ENCODE peak calls at places on chromosomes 16 and 17, in eight cellular contexts. One of them, this sample, is unnamed.

GRCh38 chr17:36979585-36979941 is 30.8 kb downstream of the AATF start:
- DNase-seq in K562: no peak
- DNase-seq in adrenal gland: no peak
- DNase-seq in cardiac muscle cell: no peak
- DNase-seq in progenitor cell of endocrine pancreas: no peak
- DNase-seq in fibroblast of the aortic adventitia: no peak
- DNase-seq in foreskin fibroblast: no peak
- DNase-seq in retinal pigment epithelial cell: peak; percentile 27
- DNase-seq in this sample: no peak

GRCh38 chr17:39213852-39214251 is 11.9 kb downstream of the STAC2 start:
- DNase-seq in foreskin fibroblast: no peak
- DNase-seq in K562: no peak
- DNase-seq in retinal pigment epithelial cell: peak; percentile 54
- DNase-seq in progenitor cell of endocrine pancreas: no peak
- DNase-seq in fibroblast of the aortic adventitia: no peak
- DNase-seq in adrenal gland: peak; percentile 90
- DNase-seq in cardiac muscle cell: no peak
- DNase-seq in this sample: no peak

GRCh38 chr16:57788252-57788841 is 13.9 kb downstream of the KIFC3 start:
- DNase-seq in progenitor cell of endocrine pancreas: no peak
- DNase-seq in retinal pigment epithelial cell: no peak
- DNase-seq in K562: no peak
- DNase-seq in adrenal gland: no peak
- DNase-seq in fibroblast of the aortic adventitia: no peak
- DNase-seq in cardiac muscle cell: no peak
- DNase-seq in foreskin fibroblast: no peak
- DNase-seq in this sample: no peak

GRCh38 chr17:41910701-41911391 is 7.9 kb downstream of the ACLY start:
- DNase-seq in adrenal gland: peak; percentile 72
- DNase-seq in K562: no peak
- DNase-seq in retinal pigment epithelial cell: peak; percentile 51
- DNase-seq in foreskin fibroblast: peak; percentile 78
- DNase-seq in progenitor cell of endocrine pancreas: no peak
- DNase-seq in cardiac muscle cell: no peak
- DNase-seq in fibroblast of the aortic adventitia: peak; percentile 97
- DNase-seq in this sample: no peak

GRCh38 chr16:73797115-73797514 is 499.5 kb upstream of the PSMD7 start:
- DNase-seq in foreskin fibroblast: no peak
- DNase-seq in adrenal gland: no peak
- DNase-seq in fibroblast of the aortic adventitia: no peak
- DNase-seq in retinal pigment epithelial cell: no peak
- DNase-seq in cardiac muscle cell: peak; percentile 30
- DNase-seq in progenitor cell of endocrine pancreas: no peak
- DNase-seq in K562: no peak
- DNase-seq in this sample: no peak

GRCh38 chr16:49701867-49702494 is 153.9 kb downstream of the ZNF423 start:
- DNase-seq in fibroblast of the aortic adventitia: peak; percentile 64
- DNase-seq in progenitor cell of endocrine pancreas: no peak
- DNase-seq in adrenal gland: no peak
- DNase-seq in K562: no peak
- DNase-seq in foreskin fibroblast: peak; percentile 32
- DNase-seq in retinal pigment epithelial cell: no peak
- DNase-seq in cardiac muscle cell: peak; percentile 94
- DNase-seq in this sample: no peak

GRCh38 chr17:382644-383533 is 30.3 kb upstream of the RPH3AL start:
- DNase-seq in foreskin fibroblast: no peak
- DNase-seq in retinal pigment epithelial cell: peak; percentile 6
- DNase-seq in progenitor cell of endocrine pancreas: no peak
- DNase-seq in adrenal gland: peak; percentile 69
- DNase-seq in K562: no peak
- DNase-seq in fibroblast of the aortic adventitia: peak; percentile 32
- DNase-seq in cardiac muscle cell: peak; percentile 40
- DNase-seq in this sample: no peak

GRCh38 chr16:23185661-23186060 is 3.1 kb downstream of the SCNN1G start:
- DNase-seq in fibroblast of the aortic adventitia: no peak
- DNase-seq in foreskin fibroblast: no peak
- DNase-seq in adrenal gland: no peak
- DNase-seq in K562: no peak
- DNase-seq in progenitor cell of endocrine pancreas: no peak
- DNase-seq in cardiac muscle cell: no peak
- DNase-seq in retinal pigment epithelial cell: no peak
- DNase-seq in this sample: no peak

GRCh38 chr17:27751622-27752490 is 48.5 kb downstream of the NOS2 start:
- DNase-seq in K562: no peak
- DNase-seq in adrenal gland: no peak
- DNase-seq in progenitor cell of endocrine pancreas: no peak
- DNase-seq in foreskin fibroblast: no peak
- DNase-seq in cardiac muscle cell: no peak
- DNase-seq in retinal pigment epithelial cell: no peak
- DNase-seq in fibroblast of the aortic adventitia: no peak
- DNase-seq in this sample: no peak

GRCh38 chr16:53744449-53744848 is 40.5 kb downstream of the FTO start:
- DNase-seq in progenitor cell of endocrine pancreas: no peak
- DNase-seq in retinal pigment epithelial cell: no peak
- DNase-seq in fibroblast of the aortic adventitia: no peak
- DNase-seq in adrenal gland: no peak
- DNase-seq in foreskin fibroblast: no peak
- DNase-seq in cardiac muscle cell: no peak
- DNase-seq in K562: no peak
- DNase-seq in this sample: no peak

GRCh38 chr16:27473101-27473900 is 71.3 kb downstream of the IL21R start:
- DNase-seq in foreskin fibroblast: no peak
- DNase-seq in progenitor cell of endocrine pancreas: no peak
- DNase-seq in retinal pigment epithelial cell: no peak
- DNase-seq in adrenal gland: no peak
- DNase-seq in K562: no peak
- DNase-seq in cardiac muscle cell: no peak
- DNase-seq in fibroblast of the aortic adventitia: no peak
- DNase-seq in this sample: no peak

GRCh38 chr16:31093132-31093703 is 1.4 kb downstream of the VKORC1 start:
- DNase-seq in adrenal gland: no peak
- DNase-seq in cardiac muscle cell: peak; percentile 10
- DNase-seq in progenitor cell of endocrine pancreas: no peak
- DNase-seq in retinal pigment epithelial cell: no peak
- DNase-seq in K562: peak; percentile 80
- DNase-seq in foreskin fibroblast: no peak
- DNase-seq in fibroblast of the aortic adventitia: no peak
- DNase-seq in this sample: no peak

GRCh38 chr17:39929657-39930407 is 2.3 kb downstream of the LRRC3C start:
- DNase-seq in adrenal gland: no peak
- DNase-seq in retinal pigment epithelial cell: peak; percentile 37
- DNase-seq in cardiac muscle cell: no peak
- DNase-seq in foreskin fibroblast: peak; percentile 64
- DNase-seq in fibroblast of the aortic adventitia: peak; percentile 89
- DNase-seq in progenitor cell of endocrine pancreas: no peak
- DNase-seq in K562: no peak
- DNase-seq in this sample: no peak

GRCh38 chr17:16217002-16217635 is at the start of gene PIGL:
- DNase-seq in retinal pigment epithelial cell: peak; percentile 78
- DNase-seq in adrenal gland: peak; percentile 92
- DNase-seq in progenitor cell of endocrine pancreas: peak; percentile 69
- DNase-seq in foreskin fibroblast: peak; percentile 91
- DNase-seq in cardiac muscle cell: peak; percentile 91
- DNase-seq in fibroblast of the aortic adventitia: peak; percentile 98
- DNase-seq in K562: peak; percentile 64
- DNase-seq in this sample: peak; percentile 82

GRCh38 chr16:46689492-46690280 is at the start of gene ORC6:
- DNase-seq in progenitor cell of endocrine pancreas: peak; percentile 93
- DNase-seq in fibroblast of the aortic adventitia: peak; percentile 96
- DNase-seq in K562: peak; percentile 91
- DNase-seq in foreskin fibroblast: peak; percentile 92
- DNase-seq in retinal pigment epithelial cell: peak; percentile 84
- DNase-seq in cardiac muscle cell: peak; percentile 98
- DNase-seq in adrenal gland: peak; percentile 100
- DNase-seq in this sample: peak; percentile 95

GRCh38 chr16:46687486-46687885 is 1.5 kb downstream of the VPS35 start:
- DNase-seq in cardiac muscle cell: no peak
- DNase-seq in K562: no peak
- DNase-seq in adrenal gland: no peak
- DNase-seq in retinal pigment epithelial cell: no peak
- DNase-seq in progenitor cell of endocrine pancreas: no peak
- DNase-seq in foreskin fibroblast: no peak
- DNase-seq in fibroblast of the aortic adventitia: no peak
- DNase-seq in this sample: no peak

GRCh38 chr16:46688657-46689491 is at the start of gene VPS35:
- DNase-seq in cardiac muscle cell: peak; percentile 100
- DNase-seq in fibroblast of the aortic adventitia: peak; percentile 99
- DNase-seq in progenitor cell of endocrine pancreas: peak; percentile 100
- DNase-seq in K562: peak; percentile 93
- DNase-seq in foreskin fibroblast: peak; percentile 98
- DNase-seq in adrenal gland: peak; percentile 99
- DNase-seq in retinal pigment epithelial cell: peak; percentile 95
- DNase-seq in this sample: peak; percentile 100

GRCh38 chr16:46686815-46687473 is 2.0 kb downstream of the VPS35 start:
- DNase-seq in fibroblast of the aortic adventitia: no peak
- DNase-seq in foreskin fibroblast: no peak
- DNase-seq in retinal pigment epithelial cell: no peak
- DNase-seq in progenitor cell of endocrine pancreas: no peak
- DNase-seq in K562: no peak
- DNase-seq in cardiac muscle cell: no peak
- DNase-seq in adrenal gland: no peak
- DNase-seq in this sample: no peak

GRCh38 chr16:46688101-46688656 is 799 bp downstream of the VPS35 start:
- DNase-seq in progenitor cell of endocrine pancreas: no peak
- DNase-seq in foreskin fibroblast: no peak
- DNase-seq in fibroblast of the aortic adventitia: peak; percentile 27
- DNase-seq in adrenal gland: no peak
- DNase-seq in cardiac muscle cell: no peak
- DNase-seq in retinal pigment epithelial cell: peak; percentile 11
- DNase-seq in K562: no peak
- DNase-seq in this sample: no peak
- TF ChIP-seq CTCF in progenitor cell of endocrine pancreas: peak; percentile 67
- TF ChIP-seq CTCF in foreskin fibroblast: no peak
- TF ChIP-seq CTCF in fibroblast of the aortic adventitia: no peak
- TF ChIP-seq CTCF in adrenal gland: no peak
- TF ChIP-seq CTCF in cardiac muscle cell: peak; percentile 29
- TF ChIP-seq CTCF in retinal pigment epithelial cell: no peak
- TF ChIP-seq CTCF in K562: no peak
- TF ChIP-seq CTCF in this sample: no peak

GRCh38 chr16:51636913-51637743 is 486.1 kb upstream of the SALL1 start:
- DNase-seq in cardiac muscle cell: no peak
- DNase-seq in adrenal gland: no peak
- DNase-seq in retinal pigment epithelial cell: no peak
- DNase-seq in progenitor cell of endocrine pancreas: no peak
- DNase-seq in K562: no peak
- DNase-seq in foreskin fibroblast: peak; percentile 29
- DNase-seq in fibroblast of the aortic adventitia: no peak
- DNase-seq in this sample: no peak

GRCh38 chr16:51641191-51641765 is 490.2 kb upstream of the SALL1 start:
- DNase-seq in retinal pigment epithelial cell: no peak
- DNase-seq in cardiac muscle cell: no peak
- DNase-seq in foreskin fibroblast: no peak
- DNase-seq in adrenal gland: no peak
- DNase-seq in fibroblast of the aortic adventitia: peak; percentile 21
- DNase-seq in progenitor cell of endocrine pancreas: no peak
- DNase-seq in K562: no peak
- DNase-seq in this sample: no peak

GRCh38 chr16:51638338-51639135 is 487.5 kb upstream of the SALL1 start:
- DNase-seq in cardiac muscle cell: no peak
- DNase-seq in foreskin fibroblast: peak; percentile 10
- DNase-seq in fibroblast of the aortic adventitia: peak; percentile 34
- DNase-seq in K562: no peak
- DNase-seq in adrenal gland: no peak
- DNase-seq in retinal pigment epithelial cell: no peak
- DNase-seq in progenitor cell of endocrine pancreas: no peak
- DNase-seq in this sample: no peak

GRCh38 chr16:51640196-51640595 is 489.1 kb upstream of the SALL1 start:
- DNase-seq in progenitor cell of endocrine pancreas: no peak
- DNase-seq in K562: no peak
- DNase-seq in foreskin fibroblast: no peak
- DNase-seq in cardiac muscle cell: no peak
- DNase-seq in retinal pigment epithelial cell: no peak
- DNase-seq in adrenal gland: no peak
- DNase-seq in fibroblast of the aortic adventitia: no peak
- DNase-seq in this sample: no peak

DNA sequence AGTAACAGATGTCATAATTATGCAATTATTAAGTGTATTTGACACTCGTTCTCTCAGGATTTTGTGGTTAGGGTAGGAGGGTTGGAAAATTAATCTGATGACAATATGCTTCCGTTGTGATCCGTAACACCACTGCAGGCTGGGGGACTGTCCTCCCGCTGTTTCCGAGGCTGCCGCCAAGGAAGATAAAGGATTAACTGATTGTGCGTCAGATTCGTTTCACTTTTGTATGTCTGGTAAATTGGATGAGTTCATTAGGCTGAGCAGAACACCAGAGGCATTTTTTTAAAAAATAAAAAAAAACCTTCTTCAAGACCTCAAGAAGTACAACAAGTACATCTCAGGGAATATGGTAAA is 486.7 kb upstream of the SALL1 start:
- DNase-seq in foreskin fibroblast: no peak
- DNase-seq in progenitor cell of endocrine pancreas: no peak
- DNase-seq in K562: no peak
- DNase-seq in cardiac muscle cell: no peak
- DNase-seq in fibroblast of the aortic adventitia: peak; percentile 16
- DNase-seq in adrenal gland: no peak
- DNase-seq in retinal pigment epithelial cell: no peak
- DNase-seq in this sample: no peak
- TF ChIP-seq CTCF in foreskin fibroblast: no peak
- TF ChIP-seq CTCF in progenitor cell of endocrine pancreas: no peak
- TF ChIP-seq CTCF in K562: no peak
- TF ChIP-seq CTCF in cardiac muscle cell: no peak
- TF ChIP-seq CTCF in fibroblast of the aortic adventitia: no peak
- TF ChIP-seq CTCF in adrenal gland: no peak
- TF ChIP-seq CTCF in retinal pigment epithelial cell: no peak
- TF ChIP-seq CTCF in this sample: no peak

GRCh38 chr17:75784473-75785015 is at the start of gene UNK:
- DNase-seq in retinal pigment epithelial cell: peak; percentile 98
- DNase-seq in foreskin fibroblast: peak; percentile 99
- DNase-seq in fibroblast of the aortic adventitia: peak; percentile 100
- DNase-seq in K562: peak; percentile 91
- DNase-seq in progenitor cell of endocrine pancreas: peak; percentile 88
- DNase-seq in cardiac muscle cell: peak; percentile 98
- DNase-seq in adrenal gland: peak; percentile 99
- DNase-seq in this sample: peak; percentile 94
- TF ChIP-seq CTCF in retinal pigment epithelial cell: no peak
- TF ChIP-seq CTCF in foreskin fibroblast: no peak
- TF ChIP-seq CTCF in fibroblast of the aortic adventitia: no peak
- TF ChIP-seq CTCF in K562: no peak
- TF ChIP-seq CTCF in progenitor cell of endocrine pancreas: no peak
- TF ChIP-seq CTCF in cardiac muscle cell: no peak
- TF ChIP-seq CTCF in adrenal gland: no peak
- TF ChIP-seq CTCF in this sample: no peak

DNA sequence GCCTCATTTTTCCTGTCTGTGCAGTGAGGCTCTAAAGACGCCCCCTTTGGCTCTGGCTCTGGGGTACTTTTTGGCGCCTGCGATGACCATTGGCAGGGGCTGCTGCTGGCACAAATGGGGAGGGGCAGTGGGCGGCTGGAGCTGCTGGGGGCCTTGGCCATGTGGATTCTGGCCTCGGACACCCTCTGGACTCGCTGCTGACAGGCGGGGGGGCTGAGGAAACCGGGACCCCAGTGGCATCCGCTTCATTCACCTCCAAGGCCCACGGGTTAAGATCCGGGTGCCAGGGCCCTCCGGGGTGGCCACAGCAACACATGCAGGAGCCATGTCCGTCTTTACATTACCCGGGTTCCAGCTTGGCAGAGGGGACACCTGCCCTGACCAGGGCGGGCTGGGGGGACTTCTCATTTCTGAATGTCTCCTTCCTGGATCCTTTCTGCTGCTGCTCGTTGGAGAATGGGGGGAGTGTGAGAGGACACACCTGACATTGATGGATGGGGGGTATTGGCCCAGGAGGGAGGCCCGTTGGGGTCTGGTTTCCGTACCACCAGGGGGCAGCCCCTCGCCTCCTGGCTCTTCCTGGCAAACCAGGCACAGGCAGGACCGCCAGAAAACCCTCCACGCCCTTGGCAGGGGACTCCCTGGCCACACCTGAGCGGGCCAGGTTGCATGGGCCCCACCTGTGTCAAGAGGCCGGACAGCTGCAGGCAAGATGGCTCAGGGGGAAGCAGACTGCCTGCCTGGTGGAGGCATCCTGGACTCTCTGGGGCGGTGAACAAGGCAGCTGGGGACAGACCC is 21.8 kb downstream of the GSE1 start:
- DNase-seq in K562: no peak
- DNase-seq in cardiac muscle cell: no peak
- DNase-seq in progenitor cell of endocrine pancreas: no peak
- DNase-seq in foreskin fibroblast: no peak
- DNase-seq in retinal pigment epithelial cell: no peak
- DNase-seq in adrenal gland: no peak
- DNase-seq in fibroblast of the aortic adventitia: no peak
- DNase-seq in this sample: peak; percentile 38
- TF ChIP-seq CTCF in K562: peak; percentile 36
- TF ChIP-seq CTCF in cardiac muscle cell: no peak
- TF ChIP-seq CTCF in progenitor cell of endocrine pancreas: peak; percentile 42
- TF ChIP-seq CTCF in foreskin fibroblast: no peak
- TF ChIP-seq CTCF in retinal pigment epithelial cell: peak; percentile 39
- TF ChIP-seq CTCF in adrenal gland: no peak
- TF ChIP-seq CTCF in fibroblast of the aortic adventitia: no peak
- TF ChIP-seq CTCF in this sample: peak; percentile 11

This sample was measured in endothelial cell.